ENCODE peak calls at places on chromosomes 13 and 19, in four cellular contexts. P is effector memory CD4-positive, alpha-beta T cell; I is neuronal stem cell; S is left lung. U is an unnamed sample.

GRCh38 chr13:99542788-99543406 is 41.6 kb downstream of the TM9SF2 start:
- DNase-seq in P (no peak), S (no peak), I (no peak), U (no peak)

GRCh38 chr19:41304706-41305483 is 5.1 kb upstream of the CCDC97 start:
- DNase-seq in I (no peak), S (no peak), P (no peak), U (no peak)

GRCh38 chr13:70034280-70034679 is 73.3 kb upstream of the ATXN8OS start:
- DNase-seq in I (no peak), S (no peak), P (no peak), U (no peak)

GRCh38 chr19:33804021-33804799 is 7.5 kb downstream of the KCTD15 start:
- DNase-seq in P (no peak), I (no peak), S (no peak), U (no peak)

GRCh38 chr13:27053902-27054595 is 117.6 kb downstream of the USP12 start:
- DNase-seq in I (no peak), S (no peak), P (no peak), U (peak)

GRCh38 chr13:94342436-94343242 is 136.8 kb downstream of the DCT start:
- DNase-seq in S (no peak), P (no peak), I (no peak), U (no peak)

GRCh38 chr13:95239293-95239692 is 62.0 kb downstream of the ABCC4 start:
- DNase-seq in I (no peak), S (no peak), P (no peak), U (no peak)

GRCh38 chr13:44437356-44438233 is 64.0 kb downstream of the SERP2 start:
- DNase-seq in S (no peak), P (no peak), I (peak), U (no peak)

GRCh38 chr19:4302238-4302630 is at the start of gene TMIGD2:
- DNase-seq in S (no peak), P (no peak), I (no peak), U (no peak)

GRCh38 chr13:26919311-26919710 is 158.7 kb upstream of the GPR12 start:
- DNase-seq in S (no peak), I (no peak), P (no peak), U (no peak)

GRCh38 chr19:50553134-50553703 is 15.0 kb downstream of the LRRC4B start:
- DNase-seq in I (no peak), P (no peak), S (no peak), U (no peak)

GRCh38 chr13:100315522-100315921 is 226.6 kb downstream of the PCCA start:
- DNase-seq in P (no peak), I (no peak), S (no peak), U (no peak)

GRCh38 chr19:17061691-17062090 is 13.6 kb downstream of the HAUS8 start:
- DNase-seq in S (no peak), P (no peak), I (no peak), U (no peak)

GRCh38 chr19:2329528-2329927 is 1.0 kb downstream of the SPPL2B start:
- DNase-seq in I (peak), S (no peak), P (no peak), U (no peak)

GRCh38 chr13:70171151-70171550 is 62.9 kb upstream of the KLHL1 start:
- DNase-seq in S (no peak), P (no peak), I (no peak), U (no peak)

GRCh38 chr13:75296651-75297050 is 185.3 kb downstream of the TBC1D4 start:
- DNase-seq in S (no peak), I (no peak), P (no peak), U (no peak)

GRCh38 chr19:5308471-5309437 is 31.9 kb downstream of the PTPRS start:
- DNase-seq in P (no peak), S (peak), I (no peak), U (peak)

GRCh38 chr19:17107546-17108452 is 32.2 kb downstream of the MYO9B start:
- DNase-seq in I (no peak), S (peak), P (no peak), U (peak)

DNA sequence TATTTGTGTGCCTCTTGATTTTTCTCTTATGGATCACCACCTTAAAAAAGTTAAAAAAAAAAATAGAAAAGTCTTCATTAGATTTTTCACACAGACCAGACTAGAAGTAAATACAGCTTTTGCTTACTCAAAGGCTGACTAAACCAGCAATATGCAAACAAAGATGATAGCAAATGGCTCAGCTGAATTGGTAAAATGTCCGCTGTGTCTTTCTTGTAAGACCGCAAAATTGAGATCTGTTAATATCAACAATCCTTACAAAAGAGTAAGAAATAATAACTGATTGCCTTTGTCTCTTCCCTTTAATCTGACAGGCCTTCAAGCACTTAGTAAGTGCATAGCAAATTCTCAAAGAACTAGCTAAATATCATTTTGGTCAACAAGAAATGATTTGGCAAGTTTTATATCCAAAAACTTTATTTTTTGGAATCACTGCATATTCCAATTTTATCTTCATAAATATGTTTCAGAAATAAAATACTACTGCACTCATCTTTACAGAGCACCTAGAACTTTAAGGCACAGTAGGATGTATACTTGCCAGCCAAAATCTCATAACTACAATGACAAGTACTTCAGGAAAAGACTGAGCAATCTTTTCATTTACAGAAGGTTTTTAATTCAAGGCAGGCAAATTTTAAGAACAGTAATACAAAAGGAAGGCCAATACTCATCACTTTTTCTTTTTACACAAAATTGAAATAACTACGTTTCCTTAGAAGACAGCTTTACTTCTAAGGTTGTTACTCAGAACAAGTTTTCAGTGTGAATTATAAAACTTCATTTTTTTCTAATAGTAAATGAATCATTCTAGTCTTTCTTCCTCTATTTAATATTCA is 1.2 kb downstream of the ELF1 start:
- DNase-seq in P (no peak), I (no peak), S (no peak), U (no peak)
- H3K4me3 ChIP-seq in P (peak), I (no peak), S (peak), U (peak)

GRCh38 chr13:67223024-67223423 is 7.1 kb downstream of the PCDH9 start:
- DNase-seq in P (no peak), S (no peak), I (no peak), U (no peak)

GRCh38 chr13:67219113-67219512 is 11.0 kb downstream of the PCDH9 start:
- DNase-seq in I (no peak), S (no peak), P (no peak), U (no peak)

GRCh38 chr13:67223742-67224141 is 6.4 kb downstream of the PCDH9 start:
- DNase-seq in P (no peak), S (no peak), I (no peak), U (no peak)

GRCh38 chr13:67224148-67224846 is 5.8 kb downstream of the PCDH9 start:
- DNase-seq in I (peak), P (no peak), S (peak), U (peak)

DNA sequence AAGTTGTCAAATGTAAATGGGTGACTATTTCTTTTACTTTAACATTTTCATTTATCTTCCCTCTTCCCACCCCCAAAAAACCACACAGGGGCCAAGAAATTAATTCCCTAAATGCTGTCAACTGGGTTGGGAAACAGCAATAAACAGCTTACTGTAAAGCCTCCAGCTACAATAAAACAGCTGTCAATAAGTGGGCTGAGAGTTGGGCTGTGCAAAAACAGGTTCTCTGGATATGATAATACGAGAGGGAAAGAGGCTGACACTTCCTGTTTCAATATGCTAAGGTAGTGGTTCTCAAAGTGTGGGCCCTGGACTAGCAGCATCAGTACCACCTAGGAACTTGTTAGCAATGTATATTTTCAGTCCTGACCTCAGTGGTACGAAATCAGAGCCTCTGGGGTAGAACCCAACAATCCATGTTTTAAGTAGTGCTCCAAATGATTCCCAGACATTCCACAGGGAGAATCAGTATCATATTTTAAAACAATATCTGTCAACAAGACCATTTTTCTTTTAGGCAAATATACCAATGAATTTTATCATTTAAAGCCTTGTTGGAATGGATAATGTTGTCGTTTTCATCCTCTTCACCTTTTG is 8.4 kb downstream of the PCDH9 start:
- DNase-seq in P (no peak), I (no peak), S (no peak), U (no peak)
- H3K27ac ChIP-seq in P (no peak), I (no peak), S (no peak), U (no peak)

DNA sequence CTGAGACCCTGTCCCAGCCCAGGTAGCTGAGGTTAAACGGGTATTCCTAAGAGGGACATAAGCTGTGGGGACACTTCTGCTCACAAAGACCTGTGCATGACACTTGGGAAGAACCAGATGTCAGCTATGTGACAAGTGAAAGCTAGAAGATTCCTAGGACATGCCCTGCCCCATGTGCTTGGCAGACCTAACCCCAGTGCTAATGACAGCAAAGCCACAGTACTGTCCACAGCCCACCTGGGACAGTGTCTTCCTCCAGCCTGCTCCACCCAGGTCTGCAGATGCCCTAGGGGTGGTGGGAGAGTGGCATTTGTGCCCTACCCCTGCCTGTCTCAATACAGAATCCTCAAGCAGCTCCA is 18.4 kb upstream of the EPHX3 start:
- DNase-seq in S (no peak), I (no peak), P (no peak), U (no peak)
- H3K4me3 ChIP-seq in S (no peak), I (no peak), P (no peak), U (no peak)

GRCh38 chr13:32969516-32969941 is 46.7 kb upstream of the KL start:
- DNase-seq in S (no peak), I (no peak), P (no peak), U (peak)
- H3K27ac ChIP-seq in S (peak), I (no peak), P (no peak), U (peak)

GRCh38 chr19:27733551-27734266 is 1479.2 kb downstream of the UQCRFS1 start:
- DNase-seq in P (no peak), I (no peak), S (no peak), U (no peak)
- H3K4me3 ChIP-seq in P (no peak), I (no peak), S (no peak), U (no peak)

GRCh38 chr13:106349080-106349841 is 186.2 kb downstream of the EFNB2 start:
- DNase-seq in S (peak), I (peak), P (no peak), U (peak)
- H3K27ac ChIP-seq in S (no peak), I (no peak), P (no peak), U (no peak)

GRCh38 chr19:11534538-11534937 is 4.1 kb upstream of the CNN1 start:
- DNase-seq in P (no peak), I (no peak), S (no peak), U (no peak)

GRCh38 chr19:11538232-11539036 is at the start of gene CNN1:
- DNase-seq in I (no peak), P (no peak), S (peak), U (peak)

GRCh38 chr19:11540642-11541041 is 2.0 kb downstream of the CNN1 start:
- DNase-seq in S (no peak), I (no peak), P (no peak), U (no peak)

GRCh38 chr19:11539495-11540365 is 1.1 kb downstream of the CNN1 start:
- DNase-seq in S (no peak), I (no peak), P (no peak), U (no peak)

GRCh38 chr19:11535792-11536595 is 2.7 kb upstream of the CNN1 start:
- DNase-seq in P (peak), S (peak), I (peak), U (peak)
- H3K4me3 ChIP-seq in P (peak), S (peak), I (peak), U (peak)

GRCh38 chr19:47729468-47729798 is 15.9 kb upstream of the NOP53 start:
- DNase-seq in S (peak), P (no peak), I (no peak), U (peak)

GRCh38 chr19:47726467-47726866 is 13.2 kb downstream of the EHD2 start:
- DNase-seq in I (no peak), P (no peak), S (no peak), U (peak)

GRCh38 chr19:47729799-47730520 is 15.4 kb upstream of the NOP53 start:
- DNase-seq in S (peak), P (no peak), I (no peak), U (no peak)

GRCh38 chr19:47730910-47731309 is 14.4 kb upstream of the NOP53 start:
- DNase-seq in I (no peak), P (no peak), S (no peak), U (no peak)

DNA sequence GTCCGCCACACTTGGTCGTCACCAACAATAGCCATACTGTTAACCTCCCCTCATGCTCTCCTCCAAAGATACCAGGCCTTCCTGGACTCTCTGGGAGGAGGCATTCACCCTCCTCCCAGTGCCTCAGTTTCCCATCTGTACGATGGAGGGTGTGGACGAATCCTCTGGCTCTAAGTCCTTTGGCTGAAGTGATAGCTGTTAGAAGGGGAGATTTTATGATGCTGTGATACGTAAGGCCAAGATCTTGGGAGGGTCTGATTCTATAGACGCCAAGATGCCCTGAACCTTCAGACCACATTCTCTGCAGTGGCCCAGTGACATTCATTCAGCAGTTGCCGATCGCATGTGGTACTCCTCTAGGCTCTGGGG is 14.8 kb upstream of the NOP53 start:
- DNase-seq in S (no peak), P (no peak), I (no peak), U (no peak)
- H3K27ac ChIP-seq in S (peak), P (no peak), I (no peak), U (no peak)